ENCODE peak calls at places on chromosome 15, in seven cellular contexts. J, F, O, E, N, K and M are unnamed samples.

GRCh38 chr15:73601449-73602425 is 31.5 kb downstream of the NPTN start:
- DNase-seq in N (no peak), E (no peak), K (peak), F (no peak), O (peak), J (peak), M (no peak)

GRCh38 chr15:99336794-99337193 is 85.5 kb downstream of the LRRC28 start:
- DNase-seq in J (no peak), F (no peak), E (no peak), N (no peak), O (no peak), K (no peak), M (no peak)

GRCh38 chr15:66622677-66623076 is 56.9 kb upstream of the LCTL start:
- DNase-seq in J (no peak), F (no peak), E (no peak), K (no peak), O (no peak), N (no peak), M (no peak)

GRCh38 chr15:65088643-65089021 is 12.1 kb downstream of the KBTBD13 start:
- DNase-seq in J (no peak), F (no peak), O (no peak), E (no peak), N (no peak), K (peak), M (no peak)

GRCh38 chr15:89772933-89773583 is 3.1 kb upstream of the MESP2 start:
- DNase-seq in N (no peak), E (peak), K (peak), O (peak), F (peak), J (peak), M (no peak)

GRCh38 chr15:40990080-40990479 is 36.8 kb downstream of the CHAC1 start:
- DNase-seq in K (no peak), N (no peak), F (no peak), J (no peak), O (no peak), E (no peak), M (no peak)

GRCh38 chr15:99424978-99425665 is 140.7 kb upstream of the MEF2A start:
- DNase-seq in F (peak), E (no peak), O (peak), K (peak), J (no peak), N (no peak), M (no peak)

GRCh38 chr15:90697180-90697579 is 20.0 kb upstream of the BLM start:
- DNase-seq in E (no peak), O (no peak), N (no peak), K (no peak), F (no peak), J (no peak), M (no peak)

GRCh38 chr15:70341566-70341965 is 243.8 kb upstream of the TLE3 start:
- DNase-seq in K (no peak), J (no peak), N (no peak), O (no peak), F (no peak), E (no peak), M (no peak)

GRCh38 chr15:38189651-38190280 is 62.9 kb upstream of the SPRED1 start:
- DNase-seq in J (no peak), K (no peak), N (no peak), F (no peak), O (no peak), E (no peak), M (no peak)

GRCh38 chr15:99452728-99453643 is 112.8 kb upstream of the MEF2A start:
- DNase-seq in O (peak), J (no peak), N (peak), K (peak), F (peak), E (no peak), M (peak)

GRCh38 chr15:27866505-27867165 is 232.5 kb downstream of the OCA2 start:
- DNase-seq in E (no peak), F (no peak), J (no peak), K (no peak), N (no peak), O (no peak), M (no peak)

GRCh38 chr15:100934735-100935134 is 15.6 kb downstream of the LRRK1 start:
- DNase-seq in N (no peak), F (no peak), E (no peak), J (peak), O (peak), K (no peak), M (no peak)

GRCh38 chr15:25849431-25849921 is 13.7 kb downstream of the ATP10A start:
- DNase-seq in O (peak), K (no peak), F (peak), E (no peak), N (no peak), J (peak), M (no peak)

GRCh38 chr15:66850078-66850991 is 148.3 kb downstream of the SMAD6 start:
- DNase-seq in J (no peak), K (no peak), O (no peak), E (no peak), N (no peak), F (peak), M (no peak)

GRCh38 chr15:89482139-89482538 is 14.2 kb downstream of the RHCG start:
- DNase-seq in J (no peak), O (no peak), F (no peak), E (no peak), N (no peak), K (no peak), M (no peak)

GRCh38 chr15:23629234-23629805 is 18.3 kb downstream of the MAGEL2 start:
- DNase-seq in N (no peak), K (no peak), F (peak), E (peak), J (no peak), O (no peak), M (no peak)

GRCh38 chr15:89657691-89658200 is 2.5 kb upstream of the KIF7 start:
- DNase-seq in N (no peak), K (no peak), F (no peak), J (no peak), O (no peak), E (no peak), M (no peak)

GRCh38 chr15:42772126-42772525 is 35.2 kb upstream of the CDAN1 start:
- DNase-seq in F (no peak), O (no peak), J (no peak), E (no peak), K (no peak), N (no peak), M (no peak)

GRCh38 chr15:90866161-90866715 is 2.1 kb upstream of the FURIN start:
- DNase-seq in O (no peak), N (no peak), K (no peak), J (no peak), F (no peak), E (no peak), M (no peak)

GRCh38 chr15:70299931-70300858 is 202.5 kb upstream of the TLE3 start:
- DNase-seq in J (no peak), F (no peak), E (no peak), N (peak), K (no peak), O (no peak), M (no peak)

GRCh38 chr15:101559938-101560337 is 70.4 kb upstream of the PCSK6 start:
- DNase-seq in O (no peak), E (no peak), K (no peak), N (no peak), J (no peak), F (no peak), M (peak)

GRCh38 chr15:76346666-76347506 is 10.3 kb downstream of the ISL2 start:
- DNase-seq in O (peak), K (no peak), F (peak), N (no peak), E (no peak), J (no peak), M (no peak)

GRCh38 chr15:87711011-87711410 is 545.5 kb downstream of the NTRK3 start:
- DNase-seq in K (no peak), F (no peak), J (no peak), O (peak), N (no peak), E (no peak), M (no peak)

GRCh38 chr15:43524254-43524847 is 6.9 kb downstream of the MAP1A start:
- DNase-seq in J (no peak), O (no peak), E (peak), K (no peak), F (no peak), N (no peak), M (no peak)

GRCh38 chr15:57548835-57549234 is 42.9 kb upstream of the MYZAP start:
- DNase-seq in O (no peak), F (no peak), N (no peak), E (no peak), K (no peak), J (no peak), M (no peak)

GRCh38 chr15:67511606-67512005 is 9.3 kb upstream of the C15orf61 start:
- DNase-seq in K (no peak), J (no peak), E (no peak), O (peak), N (no peak), F (no peak), M (no peak)

GRCh38 chr15:56053046-56053400 is 59.6 kb upstream of the NEDD4 start:
- DNase-seq in J (no peak), O (no peak), K (no peak), N (no peak), F (no peak), E (no peak), M (no peak)

GRCh38 chr15:60408438-60409105 is 10.8 kb upstream of the ANXA2 start:
- DNase-seq in E (no peak), F (no peak), O (peak), K (peak), J (peak), N (no peak), M (no peak)

GRCh38 chr15:92226020-92226612 is 167.6 kb upstream of the ST8SIA2 start:
- DNase-seq in K (peak), F (peak), E (peak), J (peak), O (no peak), N (no peak), M (no peak)

GRCh38 chr15:61393949-61394348 is 164.8 kb upstream of the RORA start:
- DNase-seq in F (no peak), J (no peak), O (no peak), N (no peak), K (no peak), E (no peak), M (no peak)

GRCh38 chr15:40843885-40844542 is at the start of gene SPINT1:
- DNase-seq in F (peak), J (no peak), O (no peak), E (peak), N (no peak), K (no peak), M (peak)

GRCh38 chr15:96553931-96554330 is 223.4 kb downstream of the NR2F2 start:
- DNase-seq in J (no peak), E (no peak), F (no peak), N (no peak), K (no peak), O (no peak), M (no peak)

GRCh38 chr15:64523240-64523639 is 62.9 kb downstream of the ZNF609 start:
- DNase-seq in K (no peak), J (no peak), E (no peak), F (no peak), O (no peak), N (no peak), M (no peak)

GRCh38 chr15:31361764-31362120 is 35.1 kb downstream of the KLF13 start:
- DNase-seq in E (no peak), O (no peak), N (no peak), F (peak), K (no peak), J (peak), M (no peak)

GRCh38 chr15:98147415-98147814 is 186.9 kb downstream of the ARRDC4 start:
- DNase-seq in E (no peak), K (no peak), O (no peak), N (no peak), J (no peak), F (no peak), M (no peak)

GRCh38 chr15:74307827-74308642 is 59.4 kb downstream of the CYP11A1 start:
- DNase-seq in F (peak), J (peak), O (peak), N (no peak), E (peak), K (peak), M (no peak)

GRCh38 chr15:97981758-97982157 is 21.3 kb downstream of the ARRDC4 start:
- DNase-seq in F (no peak), E (no peak), J (no peak), O (no peak), N (no peak), K (no peak), M (no peak)

GRCh38 chr15:33561967-33562366 is 251.2 kb downstream of the RYR3 start:
- DNase-seq in E (no peak), N (no peak), F (no peak), O (no peak), J (no peak), K (no peak), M (no peak)
- TF ChIP-seq RFX5 in E (no peak), N (no peak), F (no peak), O (no peak), J (no peak), K (no peak), M (no peak)

DNA sequence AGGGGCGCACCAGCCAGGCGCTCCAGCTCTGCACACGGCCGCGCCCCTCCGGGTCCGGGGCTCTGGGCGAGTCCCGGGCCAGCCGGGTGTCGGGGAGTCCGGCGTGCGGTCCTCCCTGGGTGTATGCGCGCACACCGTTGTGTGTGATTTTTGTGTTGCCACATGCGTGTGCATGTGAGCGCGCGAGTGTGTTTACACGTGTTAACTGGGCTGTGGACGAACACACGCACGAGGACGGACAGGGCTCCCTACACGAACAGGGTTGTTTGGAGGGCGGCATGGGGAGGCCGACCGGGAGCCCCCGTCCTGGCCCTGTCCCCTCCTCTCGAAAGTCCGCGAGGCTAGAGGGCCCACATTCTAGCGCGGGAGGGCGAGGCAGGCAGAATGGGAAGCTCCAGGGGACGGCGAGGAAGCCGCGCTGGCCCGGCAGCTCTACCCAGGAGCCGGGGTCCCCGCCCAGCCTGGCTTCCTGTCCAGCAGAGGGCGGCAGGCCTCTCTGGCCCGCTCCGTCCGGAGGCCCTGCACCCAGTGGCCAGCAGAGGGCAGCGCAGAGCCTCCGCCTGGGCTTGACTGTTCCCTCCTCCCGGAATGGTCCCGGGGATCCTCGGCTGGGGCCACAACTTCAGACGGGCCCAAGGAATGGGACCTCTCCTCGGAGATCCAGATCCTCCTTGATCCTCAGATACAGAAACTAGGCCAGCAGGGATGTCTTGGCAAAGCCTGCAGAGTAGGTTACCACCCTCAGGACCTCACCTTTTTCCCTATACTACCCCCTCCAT is 611 bp upstream of the LINGO1 start:
- DNase-seq in F (peak), J (peak), K (peak), N (no peak), O (peak), E (peak), M (peak)
- TF ChIP-seq RFX5 in F (no peak), J (no peak), K (no peak), N (no peak), O (no peak), E (no peak), M (no peak)

GRCh38 chr15:47717036-47717611 is at the start of gene SEMA6D:
- DNase-seq in N (no peak), E (no peak), O (peak), K (peak), J (peak), F (peak), M (peak)
- TF ChIP-seq RFX5 in N (no peak), E (no peak), O (no peak), K (no peak), J (no peak), F (no peak), M (no peak)

DNA sequence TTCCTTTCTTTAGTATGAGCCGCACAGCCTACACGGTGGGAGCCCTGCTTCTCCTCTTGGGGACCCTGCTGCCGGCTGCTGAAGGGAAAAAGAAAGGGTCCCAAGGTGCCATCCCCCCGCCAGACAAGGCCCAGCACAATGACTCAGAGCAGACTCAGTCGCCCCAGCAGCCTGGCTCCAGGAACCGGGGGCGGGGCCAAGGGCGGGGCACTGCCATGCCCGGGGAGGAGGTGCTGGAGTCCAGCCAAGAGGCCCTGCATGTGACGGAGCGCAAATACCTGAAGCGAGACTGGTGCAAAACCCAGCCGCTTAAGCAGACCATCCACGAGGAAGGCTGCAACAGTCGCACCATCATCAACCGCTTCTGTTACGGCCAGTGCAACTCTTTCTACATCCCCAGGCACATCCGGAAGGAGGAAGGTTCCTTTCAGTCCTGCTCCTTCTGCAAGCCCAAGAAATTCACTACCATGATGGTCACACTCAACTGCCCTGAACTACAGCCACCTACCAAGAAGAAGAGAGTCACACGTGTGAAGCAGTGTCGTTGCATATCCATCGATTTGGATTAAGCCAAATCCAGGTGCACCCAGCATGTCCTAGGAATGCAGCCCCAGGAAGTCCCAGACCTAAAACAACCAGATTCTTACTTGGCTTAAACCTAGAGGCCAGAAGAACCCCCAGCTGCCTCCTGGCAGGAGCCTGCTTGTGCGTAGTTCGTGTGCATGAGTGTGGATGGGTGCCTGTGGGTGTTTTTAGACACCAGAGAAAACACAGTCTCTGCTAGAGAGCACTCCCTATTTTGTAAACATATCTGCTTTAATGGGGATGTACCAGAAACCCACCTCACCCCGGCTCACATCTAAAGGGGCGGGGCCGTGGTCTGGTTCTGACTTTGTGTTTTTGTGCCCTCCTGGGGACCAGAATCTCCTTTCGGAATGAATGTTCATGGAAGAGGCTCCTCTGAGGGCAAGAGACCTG is 13.2 kb downstream of the GREM1 start:
- DNase-seq in K (peak), J (no peak), O (no peak), F (no peak), E (peak), N (no peak), M (no peak)
- TF ChIP-seq RFX5 in K (no peak), J (no peak), O (no peak), F (no peak), E (no peak), N (no peak), M (no peak)

GRCh38 chr15:44735482-44736260 is 657 bp upstream of the TRIM69 start:
- DNase-seq in E (no peak), N (no peak), F (peak), J (no peak), K (no peak), O (peak), M (no peak)
- TF ChIP-seq RFX5 in E (no peak), N (no peak), F (no peak), J (no peak), K (no peak), O (no peak), M (no peak)